ENCODE peak calls at places on chromosomes 12 and 14, in four cellular contexts. One of them, this sample, is unnamed. For H3K36me3, the result is how much of the 10 kb centered on the place peaks cover.

GRCh38 chr14:68364823-68365222 is 428.0 kb downstream of the ZFP36L1 start:
- DNase-seq in effector memory CD4-positive, alpha-beta T cell: no peak
- DNase-seq in mucosa of descending colon: no peak
- DNase-seq in cardiac muscle cell: no peak
- DNase-seq in this sample: peak

GRCh38 chr12:52392465-52393007 is 7.1 kb upstream of the KRT84 start:
- DNase-seq in cardiac muscle cell: no peak
- DNase-seq in effector memory CD4-positive, alpha-beta T cell: no peak
- DNase-seq in mucosa of descending colon: peak
- DNase-seq in this sample: peak

GRCh38 chr12:47282206-47282605 is 202.4 kb upstream of the AMIGO2 start:
- DNase-seq in effector memory CD4-positive, alpha-beta T cell: no peak
- DNase-seq in mucosa of descending colon: no peak
- DNase-seq in cardiac muscle cell: peak
- DNase-seq in this sample: peak

GRCh38 chr14:24888532-24888931 is 161.4 kb downstream of the STXBP6 start:
- DNase-seq in effector memory CD4-positive, alpha-beta T cell: no peak
- DNase-seq in cardiac muscle cell: no peak
- DNase-seq in mucosa of descending colon: no peak
- DNase-seq in this sample: no peak

GRCh38 chr14:77296155-77296554 is 24.5 kb downstream of the POMT2 start:
- DNase-seq in mucosa of descending colon: no peak
- DNase-seq in cardiac muscle cell: peak
- DNase-seq in effector memory CD4-positive, alpha-beta T cell: no peak
- DNase-seq in this sample: no peak

GRCh38 chr14:87829543-87829942 is 163.4 kb downstream of the GALC start:
- DNase-seq in mucosa of descending colon: no peak
- DNase-seq in effector memory CD4-positive, alpha-beta T cell: no peak
- DNase-seq in cardiac muscle cell: no peak
- DNase-seq in this sample: no peak

GRCh38 chr14:91873476-91874265 is 6.3 kb upstream of the TC2N start:
- DNase-seq in mucosa of descending colon: peak
- DNase-seq in cardiac muscle cell: peak
- DNase-seq in effector memory CD4-positive, alpha-beta T cell: peak
- DNase-seq in this sample: peak

GRCh38 chr12:58459191-58459590 is 461.1 kb downstream of the LRIG3 start:
- DNase-seq in effector memory CD4-positive, alpha-beta T cell: no peak
- DNase-seq in mucosa of descending colon: no peak
- DNase-seq in cardiac muscle cell: peak
- DNase-seq in this sample: peak

GRCh38 chr14:69880851-69881250 is 1.6 kb downstream of the SMOC1 start:
- DNase-seq in cardiac muscle cell: no peak
- DNase-seq in effector memory CD4-positive, alpha-beta T cell: no peak
- DNase-seq in mucosa of descending colon: no peak
- DNase-seq in this sample: no peak

GRCh38 chr12:54390668-54391551 is 6.4 kb upstream of the ZNF385A start:
- DNase-seq in effector memory CD4-positive, alpha-beta T cell: peak
- DNase-seq in mucosa of descending colon: peak
- DNase-seq in cardiac muscle cell: no peak
- DNase-seq in this sample: peak

GRCh38 chr14:79896009-79896408 is 315.3 kb downstream of the DIO2 start:
- DNase-seq in cardiac muscle cell: peak
- DNase-seq in effector memory CD4-positive, alpha-beta T cell: no peak
- DNase-seq in mucosa of descending colon: no peak
- DNase-seq in this sample: no peak

GRCh38 chr12:115354476-115354890 is 670.5 kb upstream of the TBX3 start:
- DNase-seq in mucosa of descending colon: no peak
- DNase-seq in cardiac muscle cell: no peak
- DNase-seq in effector memory CD4-positive, alpha-beta T cell: no peak
- DNase-seq in this sample: no peak

GRCh38 chr14:53151523-53151866 is 1.6 kb downstream of the DDHD1 start:
- DNase-seq in mucosa of descending colon: no peak
- DNase-seq in effector memory CD4-positive, alpha-beta T cell: no peak
- DNase-seq in cardiac muscle cell: no peak
- DNase-seq in this sample: no peak

GRCh38 chr14:66284346-66284745 is 201.8 kb upstream of the CCDC196 start:
- DNase-seq in cardiac muscle cell: peak
- DNase-seq in mucosa of descending colon: no peak
- DNase-seq in effector memory CD4-positive, alpha-beta T cell: no peak
- DNase-seq in this sample: peak

DNA sequence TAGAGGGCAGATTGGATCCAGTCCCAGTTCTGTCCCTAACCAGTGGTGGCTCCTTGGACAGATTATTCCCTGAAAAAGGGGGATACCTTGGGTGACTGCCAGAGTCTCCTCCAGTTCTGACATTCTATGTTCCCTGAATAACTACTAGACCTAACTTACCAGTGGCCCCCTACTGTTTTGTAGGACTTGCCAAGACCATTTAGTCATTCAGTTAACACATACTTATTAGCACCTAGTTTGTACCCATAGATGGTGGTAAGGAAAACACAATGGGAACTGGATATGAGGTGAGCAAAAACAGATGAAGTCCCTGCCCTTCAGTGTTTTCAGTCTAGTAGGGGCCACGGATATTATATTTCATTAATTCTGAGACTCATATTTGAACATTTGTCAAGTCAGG is 3.5 kb downstream of the PRPF40B start:
- DNase-seq in cardiac muscle cell: no peak
- DNase-seq in effector memory CD4-positive, alpha-beta T cell: no peak
- DNase-seq in mucosa of descending colon: no peak
- DNase-seq in this sample: no peak
- H3K36me3 ChIP-seq in cardiac muscle cell: under half
- H3K36me3 ChIP-seq in effector memory CD4-positive, alpha-beta T cell: under half
- H3K36me3 ChIP-seq in mucosa of descending colon: under half
- H3K36me3 ChIP-seq in this sample: under half

GRCh38 chr12:65232490-65233077 is 45.9 kb upstream of the MSRB3 start:
- DNase-seq in mucosa of descending colon: no peak
- DNase-seq in effector memory CD4-positive, alpha-beta T cell: no peak
- DNase-seq in cardiac muscle cell: peak
- DNase-seq in this sample: peak
- H3K4me3 ChIP-seq in mucosa of descending colon: no peak
- H3K4me3 ChIP-seq in effector memory CD4-positive, alpha-beta T cell: no peak
- H3K4me3 ChIP-seq in cardiac muscle cell: no peak
- H3K4me3 ChIP-seq in this sample: no peak

GRCh38 chr12:132874175-132874574 is 13.2 kb downstream of the CHFR start:
- DNase-seq in effector memory CD4-positive, alpha-beta T cell: no peak
- DNase-seq in cardiac muscle cell: no peak
- DNase-seq in mucosa of descending colon: no peak
- DNase-seq in this sample: no peak

GRCh38 chr12:132872073-132872855 is 15.1 kb downstream of the CHFR start:
- DNase-seq in mucosa of descending colon: no peak
- DNase-seq in cardiac muscle cell: no peak
- DNase-seq in effector memory CD4-positive, alpha-beta T cell: no peak
- DNase-seq in this sample: no peak

GRCh38 chr12:132873724-132874123 is 13.7 kb downstream of the CHFR start:
- DNase-seq in mucosa of descending colon: no peak
- DNase-seq in effector memory CD4-positive, alpha-beta T cell: no peak
- DNase-seq in cardiac muscle cell: no peak
- DNase-seq in this sample: no peak

GRCh38 chr12:132869551-132869950 is 17.9 kb downstream of the CHFR start:
- DNase-seq in mucosa of descending colon: no peak
- DNase-seq in cardiac muscle cell: no peak
- DNase-seq in effector memory CD4-positive, alpha-beta T cell: no peak
- DNase-seq in this sample: no peak

DNA sequence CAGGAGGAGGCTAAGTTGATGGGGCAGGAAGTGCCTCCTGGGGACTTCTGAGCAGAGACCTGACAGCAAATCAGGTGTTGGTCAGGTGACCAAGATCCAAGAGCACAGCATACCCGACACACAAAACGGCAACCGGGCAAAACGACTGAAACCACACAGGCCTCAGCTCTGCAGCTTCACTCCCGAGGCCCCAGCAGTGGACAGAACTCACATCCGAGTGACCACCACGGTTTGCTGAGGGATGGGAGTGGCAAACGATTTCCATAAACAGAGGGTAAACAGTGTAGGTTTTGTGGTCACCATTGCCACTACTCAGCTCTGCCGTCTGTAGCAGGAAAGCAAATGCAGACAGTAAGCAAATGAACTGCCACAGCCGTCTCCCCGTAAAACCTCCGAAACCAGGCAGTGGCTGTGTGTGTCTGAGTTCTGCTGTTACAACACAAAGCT is 14.4 kb downstream of the CHFR start:
- DNase-seq in effector memory CD4-positive, alpha-beta T cell: no peak
- DNase-seq in mucosa of descending colon: no peak
- DNase-seq in cardiac muscle cell: no peak
- DNase-seq in this sample: no peak
- H3K36me3 ChIP-seq in effector memory CD4-positive, alpha-beta T cell: under half
- H3K36me3 ChIP-seq in mucosa of descending colon: under half
- H3K36me3 ChIP-seq in cardiac muscle cell: under half
- H3K36me3 ChIP-seq in this sample: under half

GRCh38 chr12:79973774-79974173 is 38.9 kb upstream of the PPP1R12A start:
- DNase-seq in mucosa of descending colon: no peak
- DNase-seq in effector memory CD4-positive, alpha-beta T cell: no peak
- DNase-seq in cardiac muscle cell: no peak
- DNase-seq in this sample: no peak
- H3K4me3 ChIP-seq in mucosa of descending colon: no peak
- H3K4me3 ChIP-seq in effector memory CD4-positive, alpha-beta T cell: no peak
- H3K4me3 ChIP-seq in cardiac muscle cell: no peak
- H3K4me3 ChIP-seq in this sample: no peak

GRCh38 chr12:13062669-13063068 is 18.5 kb downstream of the FAM234B start:
- DNase-seq in effector memory CD4-positive, alpha-beta T cell: no peak
- DNase-seq in mucosa of descending colon: no peak
- DNase-seq in cardiac muscle cell: no peak
- DNase-seq in this sample: no peak
- H3K36me3 ChIP-seq in effector memory CD4-positive, alpha-beta T cell: under half
- H3K36me3 ChIP-seq in mucosa of descending colon: under half
- H3K36me3 ChIP-seq in cardiac muscle cell: under half
- H3K36me3 ChIP-seq in this sample: under half

GRCh38 chr14:44960646-44961045 is 1.1 kb downstream of the KLHL28 start:
- DNase-seq in cardiac muscle cell: no peak
- DNase-seq in effector memory CD4-positive, alpha-beta T cell: no peak
- DNase-seq in mucosa of descending colon: no peak
- DNase-seq in this sample: peak

GRCh38 chr14:44960146-44960545 is 1.6 kb downstream of the KLHL28 start:
- DNase-seq in mucosa of descending colon: no peak
- DNase-seq in effector memory CD4-positive, alpha-beta T cell: no peak
- DNase-seq in cardiac muscle cell: peak
- DNase-seq in this sample: no peak

GRCh38 chr14:44961730-44962572 is at the start of the genes KLHL28 and TOGARAM1:
- DNase-seq in effector memory CD4-positive, alpha-beta T cell: peak
- DNase-seq in mucosa of descending colon: peak
- DNase-seq in cardiac muscle cell: peak
- DNase-seq in this sample: peak

GRCh38 chr14:44961151-44961729 is 507 bp downstream of the KLHL28 start:
- DNase-seq in cardiac muscle cell: peak
- DNase-seq in mucosa of descending colon: peak
- DNase-seq in effector memory CD4-positive, alpha-beta T cell: peak
- DNase-seq in this sample: peak

GRCh38 chr14:44959538-44959937 is 2.2 kb downstream of the KLHL28 start:
- DNase-seq in effector memory CD4-positive, alpha-beta T cell: no peak
- DNase-seq in cardiac muscle cell: no peak
- DNase-seq in mucosa of descending colon: no peak
- DNase-seq in this sample: no peak
- H3K4me3 ChIP-seq in effector memory CD4-positive, alpha-beta T cell: no peak
- H3K4me3 ChIP-seq in cardiac muscle cell: peak
- H3K4me3 ChIP-seq in mucosa of descending colon: no peak
- H3K4me3 ChIP-seq in this sample: no peak

This sample was measured in bronchial epithelial cell.